ENCODE peak calls at places on chromosomes 2 and 18, in five cellular contexts. One of them, this sample, is unnamed.

GRCh38 chr18:43514747-43515146 is 237.5 kb upstream of the SYT4 start:
- DNase-seq in tibial nerve: no peak
- DNase-seq in A549: no peak
- DNase-seq in prostate gland: no peak
- DNase-seq in body of pancreas: no peak
- DNase-seq in this sample: no peak

GRCh38 chr2:132652501-132652900 is 17.5 kb downstream of the LYPD1 start:
- DNase-seq in tibial nerve: no peak
- DNase-seq in A549: no peak
- DNase-seq in prostate gland: no peak
- DNase-seq in body of pancreas: no peak
- DNase-seq in this sample: no peak

GRCh38 chr2:170974304-170974993 is 45.4 kb downstream of the GORASP2 start:
- DNase-seq in tibial nerve: no peak
- DNase-seq in A549: no peak
- DNase-seq in prostate gland: peak
- DNase-seq in body of pancreas: no peak
- DNase-seq in this sample: no peak

GRCh38 chr18:61727241-61727640 is 165.6 kb downstream of the RNF152 start:
- DNase-seq in tibial nerve: no peak
- DNase-seq in A549: no peak
- DNase-seq in prostate gland: no peak
- DNase-seq in body of pancreas: no peak
- DNase-seq in this sample: no peak

GRCh38 chr2:33121416-33121815 is 174.7 kb downstream of the LTBP1 start:
- DNase-seq in tibial nerve: no peak
- DNase-seq in A549: no peak
- DNase-seq in prostate gland: no peak
- DNase-seq in body of pancreas: no peak
- DNase-seq in this sample: no peak

GRCh38 chr2:145022671-145023330 is 502.9 kb upstream of the ZEB2 start:
- DNase-seq in tibial nerve: no peak
- DNase-seq in A549: peak
- DNase-seq in prostate gland: no peak
- DNase-seq in body of pancreas: no peak
- DNase-seq in this sample: no peak

GRCh38 chr18:2822213-2822612 is 24.6 kb upstream of the EMILIN2 start:
- DNase-seq in tibial nerve: no peak
- DNase-seq in A549: no peak
- DNase-seq in prostate gland: no peak
- DNase-seq in body of pancreas: no peak
- DNase-seq in this sample: no peak

GRCh38 chr2:237798236-237799059 is at the start of gene RBM44:
- DNase-seq in tibial nerve: no peak
- DNase-seq in A549: no peak
- DNase-seq in prostate gland: no peak
- DNase-seq in body of pancreas: no peak
- DNase-seq in this sample: no peak

GRCh38 chr2:85917887-85918795 is 29.4 kb upstream of the ST3GAL5 start:
- DNase-seq in tibial nerve: no peak
- DNase-seq in A549: peak
- DNase-seq in prostate gland: no peak
- DNase-seq in body of pancreas: no peak
- DNase-seq in this sample: no peak

GRCh38 chr2:37887286-37887685 is 37.8 kb upstream of the RMDN2 start:
- DNase-seq in tibial nerve: no peak
- DNase-seq in A549: no peak
- DNase-seq in prostate gland: no peak
- DNase-seq in body of pancreas: no peak
- DNase-seq in this sample: no peak

GRCh38 chr2:13050764-13051163 is 334.0 kb downstream of the TRIB2 start:
- DNase-seq in tibial nerve: no peak
- DNase-seq in A549: no peak
- DNase-seq in prostate gland: no peak
- DNase-seq in body of pancreas: no peak
- DNase-seq in this sample: no peak

GRCh38 chr2:66305714-66306113 is 129.2 kb upstream of the MEIS1 start:
- DNase-seq in tibial nerve: peak
- DNase-seq in A549: no peak
- DNase-seq in prostate gland: peak
- DNase-seq in body of pancreas: peak
- DNase-seq in this sample: no peak

GRCh38 chr2:240573516-240574385 is 5.5 kb downstream of the RNPEPL1 start:
- DNase-seq in tibial nerve: no peak
- DNase-seq in A549: no peak
- DNase-seq in prostate gland: no peak
- DNase-seq in body of pancreas: peak
- DNase-seq in this sample: no peak

DNA sequence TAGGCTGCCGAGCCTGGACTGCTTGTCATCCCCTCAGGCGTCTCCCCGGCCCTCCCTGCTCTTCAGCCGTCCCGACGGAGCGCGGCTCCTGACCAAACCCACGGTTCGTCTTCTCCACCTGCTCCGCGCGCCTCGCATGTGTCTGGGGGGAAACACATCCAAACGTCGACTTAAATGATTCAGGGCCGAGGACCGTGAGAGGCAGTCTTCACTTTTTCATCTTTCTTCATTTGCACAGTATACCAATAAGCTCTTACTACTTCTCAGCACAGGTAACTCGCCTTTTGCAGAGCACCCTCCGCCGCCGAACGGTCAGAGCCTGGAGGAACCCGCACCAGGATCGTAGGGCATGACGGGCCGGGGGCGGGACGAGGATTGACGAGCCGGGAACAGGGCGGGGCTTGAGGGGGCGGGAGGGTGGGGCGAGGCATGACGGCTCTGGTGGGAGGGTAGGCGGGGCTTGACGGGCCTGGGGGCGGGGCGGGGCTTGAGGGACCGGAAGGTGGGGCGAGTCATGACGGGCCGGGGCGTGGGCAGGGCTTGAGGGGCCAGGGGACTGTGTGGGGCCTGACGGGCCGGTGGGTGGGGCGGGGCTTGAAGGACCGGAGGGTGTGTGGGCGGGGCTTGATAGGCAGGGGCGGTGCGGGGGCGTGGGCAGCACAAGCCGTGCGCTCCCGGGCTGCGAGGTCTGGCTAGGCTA is at the start of gene SEH1L:
- DNase-seq in tibial nerve: peak
- DNase-seq in A549: peak
- DNase-seq in prostate gland: peak
- DNase-seq in body of pancreas: peak
- DNase-seq in this sample: peak
- TF ChIP-seq POLR2A in tibial nerve: peak
- TF ChIP-seq POLR2A in A549: peak
- TF ChIP-seq POLR2A in prostate gland: peak
- TF ChIP-seq POLR2A in body of pancreas: peak
- TF ChIP-seq POLR2A in this sample: no peak

DNA sequence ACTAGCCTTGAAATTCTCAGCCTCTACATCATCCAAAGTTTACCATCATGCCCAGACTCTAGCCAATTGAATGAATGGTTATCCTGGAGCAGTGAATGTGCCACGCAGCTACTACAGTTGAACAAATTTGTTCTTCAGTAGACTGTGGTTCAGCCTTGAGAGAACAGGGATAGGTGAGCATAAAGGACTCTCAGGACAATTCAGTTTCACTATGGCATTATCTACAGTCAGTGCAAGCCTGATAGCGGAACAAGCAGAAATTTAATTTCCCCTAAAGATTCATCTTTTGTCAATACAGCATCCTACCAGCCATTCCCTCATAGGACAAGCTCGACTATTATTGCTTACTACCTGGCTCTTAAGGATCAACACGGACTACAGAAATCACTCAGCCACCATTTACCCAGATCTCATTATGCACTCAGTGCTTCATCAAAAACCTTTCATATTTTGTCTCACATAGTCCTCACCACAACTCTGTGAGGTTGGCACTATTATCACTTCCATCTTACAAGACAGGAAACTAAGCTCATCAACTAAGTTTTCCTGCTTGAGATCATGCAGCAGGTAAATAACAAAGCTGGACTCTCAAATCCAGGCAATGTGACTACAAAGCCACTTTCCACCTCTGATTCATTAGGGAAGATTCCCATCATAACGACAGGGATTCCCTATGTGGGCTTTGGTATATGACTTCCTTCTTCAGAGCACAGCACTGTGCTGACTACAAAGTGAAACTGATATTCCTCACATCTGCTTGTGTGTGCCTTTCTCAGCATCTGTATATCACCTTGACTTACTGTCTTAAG is 181.5 kb upstream of the ACVR2A start:
- DNase-seq in tibial nerve: no peak
- DNase-seq in A549: no peak
- DNase-seq in prostate gland: no peak
- DNase-seq in body of pancreas: no peak
- DNase-seq in this sample: no peak
- H3K4me3 ChIP-seq in tibial nerve: no peak
- H3K4me3 ChIP-seq in A549: no peak
- H3K4me3 ChIP-seq in prostate gland: no peak
- H3K4me3 ChIP-seq in body of pancreas: no peak
- H3K4me3 ChIP-seq in this sample: no peak

GRCh38 chr2:161570424-161571050 is 53.7 kb upstream of the SLC4A10 start:
- DNase-seq in tibial nerve: no peak
- DNase-seq in A549: peak
- DNase-seq in prostate gland: no peak
- DNase-seq in body of pancreas: no peak
- DNase-seq in this sample: no peak
- TF ChIP-seq CTCF in tibial nerve: no peak
- TF ChIP-seq CTCF in A549: no peak
- TF ChIP-seq CTCF in prostate gland: no peak
- TF ChIP-seq CTCF in body of pancreas: no peak
- TF ChIP-seq CTCF in this sample: no peak

DNA sequence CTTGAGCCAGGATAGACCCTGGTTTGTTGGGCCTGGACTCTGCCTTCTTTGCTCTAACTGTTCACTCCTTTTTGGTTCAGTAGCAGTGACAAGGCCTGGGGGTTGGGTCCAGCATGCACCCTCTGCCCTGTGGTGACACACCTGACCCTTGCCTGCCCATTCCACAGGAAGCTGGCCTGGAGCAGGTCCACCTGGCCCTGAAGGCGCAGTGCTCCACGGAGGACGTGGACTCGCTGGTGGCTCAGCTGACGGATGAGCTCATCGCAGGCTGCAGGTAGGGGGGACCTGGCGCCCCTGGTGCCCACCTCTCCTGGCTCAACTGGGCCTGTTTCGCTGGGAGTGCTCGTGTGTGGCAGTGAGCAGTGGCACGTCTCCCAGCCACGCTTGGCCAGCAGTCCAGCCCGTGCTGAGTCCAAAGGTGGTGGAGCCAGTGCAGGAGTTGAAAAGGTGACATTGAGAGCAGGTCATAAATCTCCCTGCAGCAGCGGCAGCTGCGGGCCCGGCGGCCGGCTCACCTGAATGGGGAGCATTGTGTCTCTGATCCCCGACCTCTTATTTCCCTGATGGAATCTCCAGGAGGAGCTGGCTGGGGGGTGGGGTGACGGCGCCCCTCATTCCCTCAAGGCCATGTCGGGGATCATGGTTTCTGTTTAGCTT is 102.6 kb downstream of the DYSF start:
- DNase-seq in tibial nerve: no peak
- DNase-seq in A549: no peak
- DNase-seq in prostate gland: no peak
- DNase-seq in body of pancreas: peak
- DNase-seq in this sample: no peak
- TF ChIP-seq POLR2A in tibial nerve: no peak
- TF ChIP-seq POLR2A in A549: no peak
- TF ChIP-seq POLR2A in prostate gland: no peak
- TF ChIP-seq POLR2A in body of pancreas: no peak
- TF ChIP-seq POLR2A in this sample: no peak

GRCh38 chr2:24761866-24762265 is 31.3 kb downstream of the PTRHD1 start:
- DNase-seq in tibial nerve: no peak
- DNase-seq in A549: no peak
- DNase-seq in prostate gland: no peak
- DNase-seq in body of pancreas: no peak
- DNase-seq in this sample: no peak

GRCh38 chr2:24766609-24767008 is 26.6 kb downstream of the PTRHD1 start:
- DNase-seq in tibial nerve: no peak
- DNase-seq in A549: no peak
- DNase-seq in prostate gland: no peak
- DNase-seq in body of pancreas: no peak
- DNase-seq in this sample: no peak

GRCh38 chr2:24763843-24764242 is 29.3 kb downstream of the PTRHD1 start:
- DNase-seq in tibial nerve: no peak
- DNase-seq in A549: no peak
- DNase-seq in prostate gland: no peak
- DNase-seq in body of pancreas: no peak
- DNase-seq in this sample: no peak

GRCh38 chr2:24768013-24768412 is 25.2 kb downstream of the PTRHD1 start:
- DNase-seq in tibial nerve: no peak
- DNase-seq in A549: no peak
- DNase-seq in prostate gland: peak
- DNase-seq in body of pancreas: no peak
- DNase-seq in this sample: no peak

GRCh38 chr2:24762518-24762917 is 30.7 kb downstream of the PTRHD1 start:
- DNase-seq in tibial nerve: no peak
- DNase-seq in A549: no peak
- DNase-seq in prostate gland: no peak
- DNase-seq in body of pancreas: no peak
- DNase-seq in this sample: no peak
- H3K4me3 ChIP-seq in tibial nerve: no peak
- H3K4me3 ChIP-seq in A549: no peak
- H3K4me3 ChIP-seq in prostate gland: no peak
- H3K4me3 ChIP-seq in body of pancreas: no peak
- H3K4me3 ChIP-seq in this sample: no peak

DNA sequence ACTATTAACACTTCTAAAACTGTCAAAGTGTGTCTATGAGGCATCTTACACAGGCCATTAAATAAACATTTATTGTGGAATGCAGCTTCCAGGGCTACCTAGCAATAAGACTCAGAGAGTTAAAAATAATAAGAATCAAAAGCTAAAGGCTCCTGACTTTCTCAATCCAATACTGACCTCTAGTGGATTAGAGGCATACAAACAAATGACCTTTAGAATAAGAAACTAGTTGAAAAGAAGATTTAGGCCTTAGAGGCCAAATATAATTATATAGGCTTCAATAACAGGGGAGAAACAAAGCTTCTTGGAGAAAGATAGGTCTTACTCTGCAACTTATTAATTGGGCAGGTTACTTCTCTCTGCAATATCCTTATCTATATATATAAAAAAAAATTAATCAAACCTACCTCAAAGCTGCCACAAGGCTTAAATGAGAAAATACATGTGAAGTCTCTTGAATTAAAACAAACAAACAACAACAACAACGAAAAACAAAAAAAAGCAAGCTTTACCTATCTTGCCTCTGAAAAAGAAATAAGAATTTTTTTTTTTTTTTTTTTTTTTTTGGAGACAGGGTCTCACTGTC is 246.1 kb downstream of the EXOC6B start:
- DNase-seq in tibial nerve: no peak
- DNase-seq in A549: peak
- DNase-seq in prostate gland: no peak
- DNase-seq in body of pancreas: no peak
- DNase-seq in this sample: no peak
- TF ChIP-seq CTCF in tibial nerve: peak
- TF ChIP-seq CTCF in A549: peak
- TF ChIP-seq CTCF in prostate gland: peak
- TF ChIP-seq CTCF in body of pancreas: peak
- TF ChIP-seq CTCF in this sample: peak